ENCODE peak calls at places on chromosomes 5 and 9, in five cellular contexts. Q is body of pancreas, U is sigmoid colon, D is tibial nerve, W is transverse colon. P is an unnamed sample.

GRCh38 chr9:115681599-115681998 is 472.0 kb upstream of the PAPPA start:
- DNase-seq in Q (no peak), U (no peak), D (no peak), W (no peak), P (no peak)

GRCh38 chr5:157559301-157559700 is 16.3 kb downstream of the ADAM19 start:
- DNase-seq in Q (no peak), U (no peak), D (no peak), W (no peak), P (no peak)

GRCh38 chr9:72948906-72949582 is 3.8 kb downstream of the ALDH1A1 start:
- DNase-seq in Q (no peak), U (no peak), D (no peak), W (no peak), P (no peak)

GRCh38 chr9:36154213-36154952 is 14.8 kb upstream of the CCIN start:
- DNase-seq in Q (no peak), U (peak; percentile 81), D (no peak), W (no peak), P (no peak)

GRCh38 chr5:170740586-170741205 is 42.8 kb upstream of the GABRP start:
- DNase-seq in Q (no peak), U (no peak), D (no peak), W (no peak), P (no peak)

GRCh38 chr9:134321571-134321930 is 4.7 kb upstream of the RXRA start:
- DNase-seq in Q (no peak), U (peak; percentile 37), D (no peak), W (peak; percentile 10), P (no peak)

GRCh38 chr5:139046551-139046950 is 151.6 kb downstream of the SIL1 start:
- DNase-seq in Q (no peak), U (no peak), D (no peak), W (no peak), P (peak; percentile 11)

GRCh38 chr5:149235841-149236240 is 35.8 kb upstream of the AFAP1L1 start:
- DNase-seq in Q (no peak), U (no peak), D (no peak), W (no peak), P (no peak)

GRCh38 chr9:129138476-129139232 is 27.4 kb downstream of the PTPA start:
- DNase-seq in Q (peak; percentile 44), U (peak; percentile 82), D (peak; percentile 37), W (peak; percentile 22), P (peak; percentile 86)

GRCh38 chr5:159660401-159660800 is 255.9 kb upstream of the ADRA1B start:
- DNase-seq in Q (no peak), U (no peak), D (no peak), W (no peak), P (no peak)

GRCh38 chr5:136006767-136007251 is 22.0 kb upstream of the TGFBI start:
- DNase-seq in Q (no peak), U (no peak), D (no peak), W (no peak), P (no peak)

GRCh38 chr9:16039103-16039987 is 486.5 kb downstream of the CCDC171 start:
- DNase-seq in Q (no peak), U (peak; percentile 71), D (no peak), W (peak; percentile 11), P (no peak)

GRCh38 chr9:94869415-94869838 is 142.9 kb downstream of the AOPEP start:
- DNase-seq in Q (no peak), U (no peak), D (no peak), W (no peak), P (no peak)

GRCh38 chr5:148909001-148909400 is 82.6 kb downstream of the ADRB2 start:
- DNase-seq in Q (no peak), U (no peak), D (no peak), W (no peak), P (no peak)

GRCh38 chr9:77588319-77588937 is 59.7 kb downstream of the GNA14 start:
- DNase-seq in Q (no peak), U (no peak), D (no peak), W (no peak), P (no peak)

GRCh38 chr9:959914-960313 is 16.5 kb upstream of the DMRT3 start:
- DNase-seq in Q (no peak), U (no peak), D (no peak), W (no peak), P (no peak)

GRCh38 chr9:68870049-68870448 is 143.9 kb downstream of the PRKACG start:
- DNase-seq in Q (no peak), U (no peak), D (no peak), W (no peak), P (no peak)

GRCh38 chr5:136192015-136192525 is 892 bp downstream of the SMIM32 start:
- DNase-seq in Q (no peak), U (peak; percentile 64), D (no peak), W (no peak), P (peak; percentile 40)

GRCh38 chr9:108634669-108635462 is 220.9 kb downstream of the ACTL7B start:
- DNase-seq in Q (no peak), U (no peak), D (no peak), W (no peak), P (no peak)

GRCh38 chr9:122366074-122366672 is 4.7 kb upstream of the PTGS1 start:
- DNase-seq in Q (no peak), U (no peak), D (no peak), W (no peak), P (no peak)

GRCh38 chr9:652896-653295 is 188.6 kb upstream of the DMRT1 start:
- DNase-seq in Q (no peak), U (peak; percentile 89), D (peak; percentile 39), W (peak; percentile 28), P (no peak)

GRCh38 chr9:1598270-1598669 is 416.9 kb upstream of the SMARCA2 start:
- DNase-seq in Q (no peak), U (no peak), D (no peak), W (no peak), P (no peak)

GRCh38 chr9:125137200-125137599 is 6.1 kb downstream of the SCAI start:
- DNase-seq in Q (no peak), U (no peak), D (no peak), W (no peak), P (no peak)

GRCh38 chr9:77022783-77023440 is 3.5 kb downstream of the FOXB2 start:
- DNase-seq in Q (no peak), U (no peak), D (no peak), W (no peak), P (no peak)

GRCh38 chr9:91419222-91420191 is 4.1 kb downstream of the NFIL3 start:
- DNase-seq in Q (peak; percentile 48), U (peak; percentile 88), D (no peak), W (peak; percentile 57), P (peak; percentile 74)

GRCh38 chr5:53785924-53786323 is 225.5 kb downstream of the NDUFS4 start:
- DNase-seq in Q (no peak), U (no peak), D (no peak), W (no peak), P (no peak)

GRCh38 chr5:141077826-141078225 is 16.6 kb upstream of the PCDHB2 start:
- DNase-seq in Q (peak; percentile 22), U (no peak), D (no peak), W (no peak), P (no peak)
- H3K4me3 ChIP-seq in Q (no peak overlapping the region), U (no peak overlapping the region), D (peak overlapping the region; percentile 33), W (peak overlapping the region; percentile 1), P (no peak overlapping the region)

DNA sequence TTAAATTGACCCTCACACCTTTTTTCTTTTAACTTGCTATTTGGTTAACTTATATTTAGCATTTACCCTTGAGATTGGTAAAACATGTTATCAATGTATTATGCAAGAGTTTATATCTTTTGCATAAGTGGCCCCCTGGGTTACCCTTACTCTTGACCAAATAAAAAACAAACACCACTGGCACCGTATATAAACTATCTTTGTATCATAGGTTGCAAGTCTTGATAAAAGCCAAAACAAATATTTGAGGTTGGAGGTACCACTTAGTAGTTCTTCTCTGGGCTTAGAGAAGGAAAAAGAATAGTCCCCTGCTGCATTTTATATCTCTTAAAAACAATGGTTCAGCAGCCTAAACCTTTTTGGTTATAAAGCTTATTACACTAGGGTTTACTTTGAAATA is 61.3 kb downstream of the WDR36 start:
- DNase-seq in Q (no peak), U (no peak), D (no peak), W (no peak), P (no peak)
- H3K36me3 ChIP-seq in Q (no peaks in the 10 kb centered on the region), U (no peaks in the 10 kb centered on the region), D (no peaks in the 10 kb centered on the region), W (no peaks in the 10 kb centered on the region), P (no peaks in the 10 kb centered on the region)

DNA sequence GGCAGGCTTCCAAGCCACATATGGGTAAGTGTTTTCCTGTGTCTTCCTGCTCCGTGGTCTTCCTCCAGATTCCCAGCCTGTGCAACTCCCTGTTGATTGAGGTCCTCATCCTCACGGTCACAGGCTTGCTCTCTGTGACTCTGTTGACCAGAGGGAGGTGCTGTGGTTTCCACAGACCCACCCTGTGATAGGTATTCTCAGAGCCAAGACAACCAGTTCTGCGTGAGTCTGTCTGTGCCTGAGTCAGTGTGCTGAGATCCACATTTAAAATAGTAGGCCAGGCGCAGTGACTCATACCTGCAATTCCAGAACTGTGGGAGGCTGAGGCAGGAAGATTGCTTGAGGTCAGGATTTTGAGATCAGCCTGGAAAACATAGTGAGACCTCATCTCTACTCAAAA is 388.1 kb upstream of the IRX2 start:
- DNase-seq in Q (no peak), U (no peak), D (no peak), W (no peak), P (no peak)
- H3K4me3 ChIP-seq in Q (no peak overlapping the region), U (no peak overlapping the region), D (no peak overlapping the region), W (no peak overlapping the region), P (no peak overlapping the region)

DNA sequence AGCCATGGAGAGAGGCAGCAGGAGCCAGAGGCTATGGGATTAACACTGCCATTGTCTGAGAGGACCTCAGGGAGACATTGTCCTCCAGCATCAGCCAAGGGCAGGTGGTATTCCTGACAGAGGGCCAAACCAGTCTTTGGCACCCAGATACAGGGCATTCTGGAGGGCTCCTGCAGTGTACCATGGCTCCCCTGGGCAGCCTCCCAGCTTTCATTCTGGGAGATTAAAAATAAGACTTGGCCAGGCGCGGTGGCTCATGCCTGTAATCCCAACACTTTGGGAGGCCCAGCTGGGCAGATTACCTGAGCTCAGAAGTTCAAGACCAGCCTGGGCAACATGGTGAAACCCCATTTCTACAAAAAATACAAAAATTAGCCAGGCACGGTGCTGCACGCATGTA is 4.2 kb downstream of the MTAP start:
- DNase-seq in Q (no peak), U (no peak), D (no peak), W (no peak), P (no peak)
- H3K36me3 ChIP-seq in Q (no peaks in the 10 kb centered on the region), U (no peaks in the 10 kb centered on the region), D (no peaks in the 10 kb centered on the region), W (no peaks in the 10 kb centered on the region), P (no peaks in the 10 kb centered on the region)

DNA sequence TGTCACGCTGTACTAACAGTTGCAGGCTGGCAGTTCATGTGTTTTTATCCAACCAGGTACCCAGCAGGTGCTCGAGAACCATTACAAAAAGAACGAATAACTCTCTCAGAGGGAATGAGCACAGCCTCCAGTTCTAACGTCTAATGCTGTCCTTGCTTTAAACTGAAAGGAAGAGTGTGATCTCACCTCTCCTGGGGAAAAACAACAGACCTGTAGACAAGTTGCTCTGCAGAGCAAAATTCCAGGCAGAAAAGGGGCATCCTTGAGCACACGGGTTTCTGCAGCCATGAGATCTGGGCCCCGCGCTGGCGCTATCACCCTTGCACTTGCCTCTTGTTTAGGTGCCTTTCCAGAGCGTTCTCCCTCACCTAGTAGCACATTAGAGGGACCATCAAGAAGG is 92.5 kb upstream of the DNAH5 start:
- DNase-seq in Q (no peak), U (no peak), D (no peak), W (no peak), P (no peak)
- H3K4me3 ChIP-seq in Q (no peak overlapping the region), U (no peak overlapping the region), D (no peak overlapping the region), W (no peak overlapping the region), P (no peak overlapping the region)

GRCh38 chr5:10401499-10401898 is 40.2 kb upstream of the ROPN1L start:
- DNase-seq in Q (no peak), U (no peak), D (no peak), W (no peak), P (no peak)
- H3K36me3 ChIP-seq in Q (peaks cover 34% of the 10 kb centered on the region), U (peaks cover 11% of the 10 kb centered on the region), D (no peaks in the 10 kb centered on the region), W (no peaks in the 10 kb centered on the region), P (peaks cover 66% of the 10 kb centered on the region)

P was measured in right lobe of liver.